ENCODE peak calls at places on chromosomes 1 and 21, in six cellular contexts. H is endodermal cell, M is tibial nerve, N is mucosa of descending colon, Q is neural progenitor cell, B is IMR-90. E is an unnamed sample.

GRCh38 chr1:45953934-45954333 is 150.5 kb downstream of the MAST2 start:
- DNase-seq in H (no peak), M (no peak), N (no peak), Q (peak; percentile 69), B (peak; percentile 45), E (no peak)

GRCh38 chr1:210394281-210394798 is 65.6 kb downstream of the HHAT start:
- DNase-seq in H (no peak), M (peak; percentile 9), N (no peak), Q (no peak), B (peak; percentile 27), E (no peak)

GRCh38 chr1:236033336-236033735 is 31.6 kb downstream of the NID1 start:
- DNase-seq in H (no peak), M (no peak), N (no peak), Q (no peak), B (no peak), E (no peak)

GRCh38 chr1:42385283-42385682 is 4.7 kb downstream of the RIMKLA start:
- DNase-seq in H (no peak), M (no peak), N (no peak), Q (no peak), B (peak; percentile 15), E (no peak)

GRCh38 chr1:94265931-94266330 is 28.5 kb upstream of the ARHGAP29 start:
- DNase-seq in H (no peak), M (no peak), N (no peak), Q (no peak), B (peak; percentile 31), E (no peak)

GRCh38 chr21:32578107-32578691 is 7.1 kb downstream of the TCP10L start:
- DNase-seq in H (peak; percentile 88), M (no peak), N (peak; percentile 56), Q (peak; percentile 71), B (peak; percentile 9), E (no peak)

GRCh38 chr1:59952065-59952464 is 25.5 kb upstream of the CYP2J2 start:
- DNase-seq in H (no peak), M (no peak), N (no peak), Q (no peak), B (peak; percentile 4), E (no peak)

GRCh38 chr1:167658574-167659328 is 28.7 kb downstream of the RCSD1 start:
- DNase-seq in H (no peak), M (no peak), N (no peak), Q (no peak), B (no peak), E (no peak)

GRCh38 chr1:198118136-198118535 is 38.7 kb upstream of the NEK7 start:
- DNase-seq in H (no peak), M (peak; percentile 71), N (no peak), Q (no peak), B (peak; percentile 99), E (peak; percentile 83)

GRCh38 chr1:247862756-247863155 is 5.8 kb downstream of the TRIM58 start:
- DNase-seq in H (no peak), M (no peak), N (no peak), Q (no peak), B (no peak), E (no peak)

GRCh38 chr1:12595839-12596821 is 21.9 kb downstream of the DHRS3 start:
- DNase-seq in H (peak; percentile 92), M (peak; percentile 71), N (peak; percentile 88), Q (peak; percentile 79), B (peak; percentile 98), E (peak; percentile 97)

GRCh38 chr1:106952766-106953165 is 103.7 kb upstream of the PRMT6 start:
- DNase-seq in H (no peak), M (no peak), N (no peak), Q (no peak), B (peak; percentile 3), E (no peak)

GRCh38 chr1:36750706-36751105 is 268.0 kb upstream of the CSF3R start:
- DNase-seq in H (peak; percentile 33), M (no peak), N (no peak), Q (no peak), B (no peak), E (no peak)

GRCh38 chr1:53552146-53552940 is 93.1 kb downstream of the DMRTB1 start:
- DNase-seq in H (peak; percentile 67), M (no peak), N (peak; percentile 1), Q (peak; percentile 55), B (peak; percentile 35), E (peak; percentile 61)

GRCh38 chr1:64437453-64437852 is 32.5 kb upstream of the CACHD1 start:
- DNase-seq in H (no peak), M (no peak), N (no peak), Q (no peak), B (no peak), E (no peak)

GRCh38 chr1:103170608-103171007 is 62.3 kb upstream of the COL11A1 start:
- DNase-seq in H (no peak), M (no peak), N (no peak), Q (no peak), B (peak; percentile 34), E (peak; percentile 8)

GRCh38 chr1:246117066-246117791 is 389.9 kb downstream of the SMYD3 start:
- DNase-seq in H (peak; percentile 75), M (peak; percentile 12), N (no peak), Q (peak; percentile 60), B (peak; percentile 64), E (no peak)

GRCh38 chr1:207495816-207496792 is at the start of gene CR1:
- DNase-seq in H (peak; percentile 71), M (peak; percentile 21), N (peak; percentile 43), Q (peak; percentile 65), B (no peak), E (peak; percentile 69)

GRCh38 chr1:48203287-48203900 is 19.1 kb upstream of the SLC5A9 start:
- DNase-seq in H (peak; percentile 55), M (no peak), N (no peak), Q (peak; percentile 47), B (peak; percentile 22), E (no peak)

GRCh38 chr1:25137106-25137505 is 95.2 kb downstream of the SYF2 start:
- DNase-seq in H (peak; percentile 30), M (no peak), N (no peak), Q (no peak), B (no peak), E (no peak)

GRCh38 chr1:169634145-169634544 is 4.2 kb upstream of the SELP start:
- DNase-seq in H (no peak), M (no peak), N (no peak), Q (no peak), B (no peak), E (no peak)

GRCh38 chr1:202247837-202248795 is 54.5 kb downstream of the LGR6 start:
- DNase-seq in H (peak; percentile 75), M (no peak), N (no peak), Q (no peak), B (no peak), E (peak; percentile 29)

GRCh38 chr1:205191617-205192016 is 19.9 kb downstream of the DSTYK start:
- DNase-seq in H (no peak), M (no peak), N (no peak), Q (peak; percentile 47), B (no peak), E (no peak)

GRCh38 chr1:213669964-213670691 is 317.6 kb upstream of the PROX1 start:
- DNase-seq in H (peak; percentile 90), M (no peak), N (peak; percentile 61), Q (no peak), B (no peak), E (no peak)

GRCh38 chr1:222037720-222038119 is 295.8 kb upstream of the DUSP10 start:
- DNase-seq in H (no peak), M (no peak), N (no peak), Q (no peak), B (no peak), E (no peak)

GRCh38 chr1:227745568-227745967 is 10.3 kb downstream of the SNAP47 start:
- DNase-seq in H (no peak), M (no peak), N (no peak), Q (no peak), B (no peak), E (peak; percentile 68)

GRCh38 chr1:227742738-227743715 is 7.8 kb downstream of the SNAP47 start:
- DNase-seq in H (peak; percentile 62), M (no peak), N (no peak), Q (no peak), B (no peak), E (no peak)

GRCh38 chr1:227746676-227747075 is 11.4 kb downstream of the SNAP47 start:
- DNase-seq in H (no peak), M (no peak), N (no peak), Q (no peak), B (no peak), E (no peak)

GRCh38 chr1:227747382-227747781 is 12.1 kb downstream of the SNAP47 start:
- DNase-seq in H (no peak), M (no peak), N (no peak), Q (no peak), B (no peak), E (peak; percentile 41)

DNA sequence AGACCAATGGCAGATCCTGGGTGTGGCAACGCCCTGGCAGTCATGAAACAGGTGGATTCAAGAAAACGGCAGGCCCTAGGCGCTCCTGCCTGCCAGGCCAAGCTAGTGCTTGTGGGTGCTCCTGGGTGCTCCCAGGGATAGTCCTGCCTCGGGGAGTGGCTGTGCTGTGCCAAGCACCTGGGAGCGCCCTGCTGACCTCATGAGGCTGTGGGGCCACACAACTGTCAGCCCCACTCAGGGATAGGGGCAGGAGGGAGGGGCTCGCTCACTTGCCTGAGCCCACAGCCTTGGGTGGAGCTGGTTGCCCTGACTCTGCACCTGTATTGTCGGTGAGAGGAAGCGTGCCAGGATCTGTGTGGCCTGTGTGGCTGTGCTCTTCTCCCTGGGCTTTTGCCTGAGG is 9.4 kb downstream of the SNAP47 start:
- DNase-seq in H (no peak), M (no peak), N (peak; percentile 71), Q (no peak), B (no peak), E (peak; percentile 56)
- H3K4me1 ChIP-seq in H (no peaks in the 10 kb centered on the region), M (no peaks in the 10 kb centered on the region), N (peaks cover 9% of the 10 kb centered on the region), Q (no peaks in the 10 kb centered on the region), B (peaks cover 2% of the 10 kb centered on the region), E (no peaks in the 10 kb centered on the region)

GRCh38 chr1:92748138-92748537 is 36.8 kb downstream of the EVI5 start:
- DNase-seq in H (peak; percentile 52), M (no peak), N (no peak), Q (no peak), B (no peak), E (no peak)
- TF ChIP-seq CTCF in H (peak; percentile 51), M (no peak), N (no peak), Q (no peak), B (no peak), E (no peak)

DNA sequence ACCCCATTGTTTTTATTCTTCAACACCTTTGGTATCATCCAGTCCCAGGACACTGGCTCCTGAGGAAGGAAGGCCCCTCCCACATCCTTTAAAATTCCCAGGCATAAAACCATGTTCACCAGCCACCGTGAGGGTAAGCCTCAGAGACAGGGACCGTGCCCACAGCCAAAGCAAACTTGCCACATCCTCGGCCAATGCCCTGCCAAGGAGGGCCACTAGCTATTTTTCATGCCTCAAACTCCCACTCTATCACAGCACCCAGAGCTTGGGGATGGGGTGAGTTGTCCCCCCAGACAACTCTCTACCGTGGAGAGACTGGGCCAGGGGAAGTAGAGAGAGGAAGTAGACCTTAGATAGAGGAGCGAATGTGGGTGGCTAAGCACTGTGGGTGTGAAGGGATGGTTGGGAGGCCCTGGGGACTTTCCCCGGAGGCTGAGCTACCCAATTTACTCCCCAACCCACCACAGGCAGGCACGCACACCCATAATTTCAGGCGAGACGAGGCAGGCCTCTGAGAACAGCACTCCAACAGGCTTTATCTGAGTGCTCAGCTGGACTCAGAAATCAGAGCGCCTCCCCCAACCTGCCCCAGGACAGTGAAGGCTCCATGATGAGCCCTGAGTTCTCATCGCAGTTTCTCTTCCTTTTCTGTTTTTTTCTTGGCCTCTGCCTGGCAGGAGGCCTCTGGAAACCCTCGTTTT is 15.9 kb upstream of the BTG2 start:
- DNase-seq in H (peak; percentile 72), M (no peak), N (peak; percentile 72), Q (no peak), B (no peak), E (no peak)
- H3K4me1 ChIP-seq in H (peaks cover 12% of the 10 kb centered on the region), M (peaks cover 48% of the 10 kb centered on the region), N (peaks cover 66% of the 10 kb centered on the region), Q (peaks cover 47% of the 10 kb centered on the region), B (peaks cover 9% of the 10 kb centered on the region), E (peaks cover 55% of the 10 kb centered on the region)

GRCh38 chr1:226569879-226570547 is 21.4 kb downstream of the STUM start:
- DNase-seq in H (peak; percentile 96), M (no peak), N (no peak), Q (peak; percentile 74), B (no peak), E (no peak)
- TF ChIP-seq CTCF in H (peak; percentile 86), M (no peak), N (no peak), Q (peak; percentile 55), B (no peak), E (no peak)